ENCODE peak calls at places on chromosomes 2 and 18, in ten cellular contexts. P, D, R, A, O, B, X, M, K and L are unnamed samples.

GRCh38 chr2:48356701-48357322 is 173.1 kb upstream of the STON1 start:
- DNase-seq in K (no peak), D (no peak), P (no peak), B (peak; percentile 77), R (no peak), A (peak; percentile 52), M (no peak), O (no peak), X (no peak), L (no peak)

GRCh38 chr2:143489135-143489534 is 359.9 kb downstream of the ARHGAP15 start:
- DNase-seq in O (no peak), D (peak; percentile 44), B (peak; percentile 81), K (no peak), X (no peak), P (peak; percentile 65), A (no peak), M (no peak), R (no peak), L (no peak)

GRCh38 chr2:231987088-231987788 is 25.7 kb downstream of the DIS3L2 start:
- DNase-seq in K (no peak), R (no peak), B (peak; percentile 16), X (no peak), P (peak; percentile 5), M (no peak), D (no peak), A (no peak), O (no peak), L (no peak)

GRCh38 chr2:99928472-99929053 is 213.8 kb downstream of the AFF3 start:
- DNase-seq in O (no peak), X (no peak), R (no peak), K (no peak), P (no peak), B (no peak), D (no peak), A (no peak), M (no peak), L (no peak)

GRCh38 chr2:158996378-158996993 is 28.0 kb downstream of the TANC1 start:
- DNase-seq in D (peak; percentile 6), K (no peak), A (no peak), R (no peak), O (no peak), P (no peak), M (no peak), B (no peak), X (no peak), L (no peak)

GRCh38 chr2:201859886-201860285 is 53.5 kb downstream of the CDK15 start:
- DNase-seq in B (peak; percentile 68), K (no peak), A (no peak), O (no peak), D (no peak), R (no peak), P (no peak), X (no peak), M (no peak), L (no peak)

GRCh38 chr18:58230438-58231179 is 186.6 kb downstream of the NEDD4L start:
- DNase-seq in K (no peak), R (no peak), O (no peak), M (no peak), P (no peak), B (no peak), D (no peak), X (no peak), A (no peak), L (no peak)

GRCh38 chr18:6414723-6415362 is at the start of gene L3MBTL4:
- DNase-seq in B (peak; percentile 3), M (no peak), O (peak; percentile 45), K (peak; percentile 16), R (peak; percentile 37), A (no peak), P (peak; percentile 23), D (peak; percentile 57), X (no peak), L (peak; percentile 1)

GRCh38 chr18:74456409-74457042 is 582 bp downstream of the DIPK1C start:
- DNase-seq in P (no peak), K (no peak), O (no peak), A (no peak), B (no peak), R (no peak), M (no peak), D (no peak), X (no peak), L (no peak)

GRCh38 chr2:122136071-122136470 is 380.6 kb downstream of the TSN start:
- DNase-seq in M (no peak), X (no peak), K (peak; percentile 74), A (no peak), D (peak; percentile 36), B (no peak), O (no peak), R (peak; percentile 36), P (peak; percentile 48), L (peak; percentile 34)

GRCh38 chr2:37802899-37803379 is 122.1 kb upstream of the RMDN2 start:
- DNase-seq in X (no peak), A (no peak), P (peak; percentile 68), D (peak; percentile 19), M (no peak), R (no peak), B (peak; percentile 93), O (no peak), K (peak; percentile 47), L (peak; percentile 13)

GRCh38 chr18:49059028-49059670 is 108.4 kb upstream of the SMAD7 start:
- DNase-seq in K (peak; percentile 24), X (no peak), B (no peak), P (no peak), O (no peak), M (no peak), A (no peak), D (peak; percentile 4), R (no peak), L (no peak)